ENCODE peak calls at places on chromosomes 2 and 18, in seven cellular contexts. B is WTC11; N is CD4-positive, CD25-positive, alpha-beta regulatory T cell; M is HCT116; G is A549; J is natural killer cell; Q is activated CD8-positive, alpha-beta T cell treated with anti-CD3 and anti-CD28 coated beads, Interleukin-2, amount 10 ng/mL, durations not matched to agents 7 days and 5 days. C is an unnamed sample.

GRCh38 chr2:178106053-178106452 is 6.2 kb upstream of the RBM45 start:
- ATAC-seq in B (no peak), N (no peak), M (no peak), G (no peak), J (no peak), Q (no peak), C (no peak)

GRCh38 chr2:208319403-208319802 is 53.3 kb downstream of the PIKFYVE start:
- ATAC-seq in B (no peak), N (no peak), M (no peak), G (no peak), J (no peak), Q (no peak), C (no peak)

GRCh38 chr2:42810971-42811865 is 18.8 kb upstream of the HAAO start:
- ATAC-seq in B (peak), N (peak), M (no peak), G (no peak), J (no peak), Q (peak), C (no peak)

GRCh38 chr2:61210332-61210981 is 48.5 kb downstream of the C2orf74 start:
- ATAC-seq in B (no peak), N (no peak), M (no peak), G (peak), J (no peak), Q (no peak), C (no peak)

GRCh38 chr2:197183355-197183754 is 127.2 kb downstream of the ANKRD44 start:
- ATAC-seq in B (no peak), N (no peak), M (no peak), G (no peak), J (no peak), Q (no peak), C (no peak)

GRCh38 chr18:5890261-5890605 is 5.1 kb downstream of the TMEM200C start:
- ATAC-seq in B (peak), N (no peak), M (no peak), G (peak), J (no peak), Q (peak), C (no peak)

GRCh38 chr2:158006961-158007664 is 94.6 kb upstream of the UPP2 start:
- ATAC-seq in B (peak), N (peak), M (peak), G (peak), J (no peak), Q (peak), C (peak)

GRCh38 chr2:84301717-84302116 is 157.4 kb downstream of the SUCLG1 start:
- ATAC-seq in B (no peak), N (no peak), M (no peak), G (no peak), J (no peak), Q (no peak), C (no peak)

GRCh38 chr2:230640540-230641011 is 72.1 kb upstream of the CAB39 start:
- ATAC-seq in B (no peak), N (no peak), M (no peak), G (peak), J (no peak), Q (no peak), C (no peak)

GRCh38 chr2:227853204-227853629 is 18.2 kb upstream of the DAW1 start:
- ATAC-seq in B (no peak), N (no peak), M (no peak), G (peak), J (no peak), Q (no peak), C (peak)

GRCh38 chr2:6812857-6813530 is 52.7 kb downstream of the CMPK2 start:
- ATAC-seq in B (no peak), N (no peak), M (peak), G (no peak), J (no peak), Q (no peak), C (no peak)

GRCh38 chr2:200863655-200864205 is 728 bp downstream of the CLK1 start:
- ATAC-seq in B (no peak), N (no peak), M (peak), G (peak), J (no peak), Q (peak), C (peak)

GRCh38 chr2:9720352-9721093 is 89.7 kb upstream of the YWHAQ start:
- ATAC-seq in B (peak), N (no peak), M (no peak), G (no peak), J (no peak), Q (no peak), C (no peak)

C was measured in SK-N-SH treated with all-trans-retinoic acid at 6 μM for 48 hours.